ENCODE peak calls at places on chromosomes 1 and 21, in seven cellular contexts. One of them, this sample, is unnamed.

GRCh38 chr1:182299728-182300581 is 91.6 kb downstream of the GLUL start:
- DNase-seq in mammary epithelial cell: peak
- DNase-seq in astrocyte of the spinal cord: peak
- DNase-seq in MCF 10A: peak
- DNase-seq in left ventricle myocardium inferior: peak
- DNase-seq in GM13977: no peak
- DNase-seq in prostate gland: no peak
- DNase-seq in this sample: no peak

GRCh38 chr1:159848316-159848715 is 14.1 kb downstream of the VSIG8 start:
- DNase-seq in mammary epithelial cell: no peak
- DNase-seq in MCF 10A: no peak
- DNase-seq in prostate gland: no peak
- DNase-seq in left ventricle myocardium inferior: no peak
- DNase-seq in astrocyte of the spinal cord: no peak
- DNase-seq in GM13977: no peak
- DNase-seq in this sample: no peak

GRCh38 chr1:180805316-180805715 is 107.4 kb upstream of the KIAA1614 start:
- DNase-seq in MCF 10A: no peak
- DNase-seq in mammary epithelial cell: no peak
- DNase-seq in prostate gland: no peak
- DNase-seq in left ventricle myocardium inferior: no peak
- DNase-seq in astrocyte of the spinal cord: no peak
- DNase-seq in GM13977: peak
- DNase-seq in this sample: peak

GRCh38 chr1:70038025-70038424 is 167.4 kb downstream of the LRRC40 start:
- DNase-seq in MCF 10A: peak
- DNase-seq in astrocyte of the spinal cord: peak
- DNase-seq in prostate gland: no peak
- DNase-seq in GM13977: no peak
- DNase-seq in mammary epithelial cell: peak
- DNase-seq in left ventricle myocardium inferior: no peak
- DNase-seq in this sample: no peak

GRCh38 chr1:28313710-28314510 is 14.9 kb upstream of the MED18 start:
- DNase-seq in mammary epithelial cell: peak
- DNase-seq in left ventricle myocardium inferior: no peak
- DNase-seq in astrocyte of the spinal cord: no peak
- DNase-seq in MCF 10A: peak
- DNase-seq in GM13977: no peak
- DNase-seq in prostate gland: no peak
- DNase-seq in this sample: no peak

GRCh38 chr1:79155991-79156390 is 149.5 kb upstream of the ADGRL4 start:
- DNase-seq in prostate gland: no peak
- DNase-seq in astrocyte of the spinal cord: no peak
- DNase-seq in mammary epithelial cell: no peak
- DNase-seq in GM13977: no peak
- DNase-seq in left ventricle myocardium inferior: no peak
- DNase-seq in MCF 10A: no peak
- DNase-seq in this sample: no peak

GRCh38 chr1:179082308-179083030 is 599 bp downstream of the TOR3A start:
- DNase-seq in left ventricle myocardium inferior: peak
- DNase-seq in GM13977: peak
- DNase-seq in astrocyte of the spinal cord: peak
- DNase-seq in prostate gland: no peak
- DNase-seq in MCF 10A: peak
- DNase-seq in mammary epithelial cell: peak
- DNase-seq in this sample: no peak

GRCh38 chr1:63920154-63921117 is 146.6 kb downstream of the ROR1 start:
- DNase-seq in astrocyte of the spinal cord: peak
- DNase-seq in left ventricle myocardium inferior: no peak
- DNase-seq in prostate gland: no peak
- DNase-seq in mammary epithelial cell: peak
- DNase-seq in GM13977: no peak
- DNase-seq in MCF 10A: peak
- DNase-seq in this sample: no peak

GRCh38 chr1:11673089-11673769 is 7.7 kb downstream of the MAD2L2 start:
- DNase-seq in mammary epithelial cell: no peak
- DNase-seq in GM13977: no peak
- DNase-seq in prostate gland: no peak
- DNase-seq in astrocyte of the spinal cord: no peak
- DNase-seq in MCF 10A: no peak
- DNase-seq in left ventricle myocardium inferior: no peak
- DNase-seq in this sample: no peak

DNA sequence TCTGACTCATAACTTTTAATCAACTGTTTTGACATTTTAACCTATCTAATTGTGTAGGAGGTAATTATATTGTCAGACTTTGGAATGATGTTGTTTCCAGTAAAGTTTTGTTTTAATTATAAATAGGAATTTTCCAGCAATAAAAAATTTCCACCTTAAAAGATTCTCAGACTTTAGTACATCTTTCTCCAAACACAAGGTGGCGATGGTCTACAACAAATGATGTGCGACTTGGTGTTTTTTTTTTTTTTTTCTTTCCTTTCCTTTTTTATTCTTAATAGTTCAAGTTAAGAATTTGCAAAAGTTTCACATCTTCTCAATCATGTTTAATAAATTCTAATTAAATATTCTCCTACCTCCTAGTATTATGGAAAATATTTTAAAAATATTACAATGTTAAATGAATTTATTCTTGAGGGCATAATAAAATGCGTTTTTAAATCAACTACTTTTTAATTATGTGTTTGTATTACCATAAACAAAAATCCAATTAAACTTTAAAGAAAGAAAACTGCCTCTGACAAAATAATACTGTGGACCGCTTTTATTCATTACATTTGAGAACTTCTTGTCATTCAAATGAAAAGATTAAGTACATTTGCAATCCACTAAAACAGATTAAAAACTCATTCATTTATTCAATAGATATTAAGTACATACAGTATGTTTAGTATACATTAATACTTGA is 4.4 kb upstream of the ADAMTS1 start:
- DNase-seq in GM13977: no peak
- DNase-seq in left ventricle myocardium inferior: no peak
- DNase-seq in mammary epithelial cell: peak
- DNase-seq in MCF 10A: peak
- DNase-seq in astrocyte of the spinal cord: peak
- DNase-seq in prostate gland: no peak
- DNase-seq in this sample: peak
- TF ChIP-seq CTCF in GM13977: peak
- TF ChIP-seq CTCF in left ventricle myocardium inferior: peak
- TF ChIP-seq CTCF in mammary epithelial cell: peak
- TF ChIP-seq CTCF in MCF 10A: peak
- TF ChIP-seq CTCF in astrocyte of the spinal cord: peak
- TF ChIP-seq CTCF in prostate gland: no peak
- TF ChIP-seq CTCF in this sample: peak

DNA sequence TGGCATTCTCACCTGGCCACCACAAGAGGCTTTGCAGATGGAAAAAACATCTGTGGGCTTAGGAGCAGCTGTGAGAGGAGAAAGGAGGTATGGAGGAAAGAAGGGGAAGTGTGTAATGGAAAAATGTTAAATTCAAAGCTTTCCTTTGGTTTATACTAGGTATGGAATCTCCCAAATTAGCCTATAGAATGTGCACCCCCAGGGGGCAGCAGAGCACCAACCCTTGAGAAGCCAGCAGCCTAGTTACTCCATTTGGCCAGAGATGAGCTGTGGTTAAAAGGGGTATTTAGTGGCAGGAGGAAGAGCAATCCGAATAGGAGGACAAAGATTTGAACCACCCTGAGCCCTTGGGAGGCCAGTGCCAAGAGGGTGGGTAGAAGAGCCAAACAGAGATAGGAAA is 97.5 kb upstream of the CTTNBP2NL start:
- DNase-seq in GM13977: peak
- DNase-seq in left ventricle myocardium inferior: no peak
- DNase-seq in astrocyte of the spinal cord: peak
- DNase-seq in prostate gland: peak
- DNase-seq in MCF 10A: peak
- DNase-seq in mammary epithelial cell: peak
- DNase-seq in this sample: peak
- TF ChIP-seq CTCF in GM13977: peak
- TF ChIP-seq CTCF in left ventricle myocardium inferior: peak
- TF ChIP-seq CTCF in astrocyte of the spinal cord: peak
- TF ChIP-seq CTCF in prostate gland: peak
- TF ChIP-seq CTCF in MCF 10A: peak
- TF ChIP-seq CTCF in mammary epithelial cell: peak
- TF ChIP-seq CTCF in this sample: peak

GRCh38 chr1:86582161-86582560 is 35.3 kb downstream of the CLCA4 start:
- DNase-seq in prostate gland: no peak
- DNase-seq in astrocyte of the spinal cord: no peak
- DNase-seq in MCF 10A: no peak
- DNase-seq in left ventricle myocardium inferior: no peak
- DNase-seq in GM13977: no peak
- DNase-seq in mammary epithelial cell: no peak
- DNase-seq in this sample: no peak
- TF ChIP-seq CTCF in prostate gland: no peak
- TF ChIP-seq CTCF in astrocyte of the spinal cord: no peak
- TF ChIP-seq CTCF in MCF 10A: no peak
- TF ChIP-seq CTCF in left ventricle myocardium inferior: no peak
- TF ChIP-seq CTCF in GM13977: no peak
- TF ChIP-seq CTCF in mammary epithelial cell: no peak
- TF ChIP-seq CTCF in this sample: no peak

GRCh38 chr1:40665335-40666171 is at the start of gene RIMS3:
- DNase-seq in prostate gland: peak
- DNase-seq in left ventricle myocardium inferior: peak
- DNase-seq in astrocyte of the spinal cord: peak
- DNase-seq in mammary epithelial cell: peak
- DNase-seq in MCF 10A: peak
- DNase-seq in GM13977: peak
- DNase-seq in this sample: no peak
- TF ChIP-seq CTCF in prostate gland: no peak
- TF ChIP-seq CTCF in left ventricle myocardium inferior: no peak
- TF ChIP-seq CTCF in astrocyte of the spinal cord: no peak
- TF ChIP-seq CTCF in mammary epithelial cell: no peak
- TF ChIP-seq CTCF in MCF 10A: no peak
- TF ChIP-seq CTCF in GM13977: peak
- TF ChIP-seq CTCF in this sample: peak

DNA sequence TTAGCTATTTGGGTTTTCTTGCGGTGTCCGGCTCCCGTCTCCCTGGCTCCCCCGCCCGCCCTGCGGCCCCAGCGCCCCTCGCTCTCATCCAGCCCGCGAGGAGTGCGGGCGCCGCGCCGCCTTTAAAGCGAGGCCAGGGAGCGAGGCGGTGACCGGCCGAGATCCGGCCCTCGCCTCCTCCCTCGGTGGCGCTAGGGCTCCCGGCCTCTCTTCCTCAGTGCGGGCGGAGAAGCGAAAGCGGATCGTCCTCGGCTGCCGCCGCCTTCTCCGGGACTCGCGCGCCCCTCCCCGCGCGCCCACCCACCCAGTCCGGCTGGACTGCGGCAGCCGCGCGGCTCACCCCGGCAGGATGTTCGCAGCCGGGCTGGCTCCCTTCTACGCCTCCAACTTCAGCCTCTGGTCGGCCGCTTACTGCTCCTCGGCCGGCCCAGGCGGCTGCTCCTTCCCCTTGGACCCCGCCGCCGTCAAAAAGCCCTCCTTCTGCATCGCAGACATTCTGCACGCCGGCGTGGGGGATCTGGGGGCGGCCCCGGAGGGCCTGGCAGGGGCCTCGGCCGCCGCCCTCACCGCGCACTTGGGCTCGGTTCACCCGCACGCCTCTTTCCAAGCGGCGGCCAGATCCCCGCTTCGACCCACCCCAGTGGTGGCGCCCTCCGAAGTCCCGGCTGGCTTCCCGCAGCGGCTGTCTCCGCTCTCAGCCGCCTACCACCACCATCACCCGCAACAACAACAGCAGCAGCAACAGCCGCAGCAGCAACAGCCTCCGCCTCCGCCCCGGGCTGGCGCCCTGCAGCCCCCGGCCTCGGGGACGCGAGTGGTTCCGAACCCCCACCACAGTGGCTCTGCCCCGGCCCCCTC is 495 bp downstream of the HLX start:
- DNase-seq in left ventricle myocardium inferior: peak
- DNase-seq in prostate gland: no peak
- DNase-seq in mammary epithelial cell: peak
- DNase-seq in astrocyte of the spinal cord: peak
- DNase-seq in GM13977: peak
- DNase-seq in MCF 10A: peak
- DNase-seq in this sample: no peak
- TF ChIP-seq CTCF in left ventricle myocardium inferior: no peak
- TF ChIP-seq CTCF in prostate gland: no peak
- TF ChIP-seq CTCF in mammary epithelial cell: no peak
- TF ChIP-seq CTCF in astrocyte of the spinal cord: no peak
- TF ChIP-seq CTCF in GM13977: no peak
- TF ChIP-seq CTCF in MCF 10A: no peak
- TF ChIP-seq CTCF in this sample: no peak

GRCh38 chr1:5751833-5752714 is 240.2 kb downstream of the NPHP4 start:
- DNase-seq in left ventricle myocardium inferior: no peak
- DNase-seq in MCF 10A: no peak
- DNase-seq in prostate gland: no peak
- DNase-seq in mammary epithelial cell: no peak
- DNase-seq in astrocyte of the spinal cord: no peak
- DNase-seq in GM13977: no peak
- DNase-seq in this sample: no peak
- TF ChIP-seq CTCF in left ventricle myocardium inferior: no peak
- TF ChIP-seq CTCF in MCF 10A: no peak
- TF ChIP-seq CTCF in prostate gland: no peak
- TF ChIP-seq CTCF in mammary epithelial cell: no peak
- TF ChIP-seq CTCF in astrocyte of the spinal cord: no peak
- TF ChIP-seq CTCF in GM13977: no peak
- TF ChIP-seq CTCF in this sample: no peak